ENCODE peak calls at places on chromosome 2, in six cellular contexts. L is sciatic nerve; F is ureter; B is nephron progenitor cell; S is activated CD4-positive, alpha-beta T cell treated with anti-CD3 and anti-CD28 coated beads, Interleukin-2, amount 50 U/mL, for 4 hours; E is CD8-positive, alpha-beta T cell. H is an unnamed sample.

GRCh38 chr2:128435576-128436497 is 117.2 kb upstream of the HS6ST1 start:
- DNase-seq in L (peak), F (no peak), B (peak), S (no peak), E (peak), H (no peak)

GRCh38 chr2:70948350-70949003 is 12.8 kb downstream of the ATP6V1B1 start:
- DNase-seq in L (peak), F (peak), B (peak), S (peak), E (peak), H (peak)

GRCh38 chr2:142825861-142826260 is 51.6 kb upstream of the KYNU start:
- DNase-seq in L (no peak), F (no peak), B (no peak), S (no peak), E (no peak), H (no peak)

GRCh38 chr2:20050104-20050711 is 1.2 kb downstream of the LAPTM4A start:
- DNase-seq in L (no peak), F (no peak), B (no peak), S (no peak), E (no peak), H (peak)

GRCh38 chr2:216604458-216604857 is 28.8 kb upstream of the IGFBP2 start:
- DNase-seq in L (no peak), F (no peak), B (no peak), S (no peak), E (no peak), H (no peak)

GRCh38 chr2:128473175-128474013 is 154.7 kb upstream of the HS6ST1 start:
- DNase-seq in L (no peak), F (no peak), B (peak), S (no peak), E (peak), H (no peak)

GRCh38 chr2:172281648-172282576 is 145.5 kb upstream of the ITGA6 start:
- DNase-seq in L (no peak), F (no peak), B (no peak), S (no peak), E (no peak), H (no peak)

GRCh38 chr2:188475945-188476344 is 184.3 kb downstream of the GULP1 start:
- DNase-seq in L (no peak), F (no peak), B (no peak), S (no peak), E (no peak), H (no peak)

GRCh38 chr2:73862987-73863386 is 29.8 kb upstream of the ACTG2 start:
- DNase-seq in L (no peak), F (no peak), B (no peak), S (no peak), E (no peak), H (no peak)